ENCODE peak calls at places on chromosome 3, in ten cellular contexts. I, Y, L, G, F, E, B, U, T and X are unnamed samples.
A peak's percentile ranks its signal among the peaks of the same experiment; 100 is the strongest.

GRCh38 chr3:62046326-62046725 is 327.0 kb downstream of the FEZF2 start:
- DNase-seq in Y (peak; percentile 37), T (no peak), L (no peak), I (no peak), B (no peak), F (no peak), E (no peak), U (no peak), G (no peak), X (no peak)

GRCh38 chr3:102060814-102061213 is 211.5 kb downstream of the NFKBIZ start:
- DNase-seq in G (no peak), U (no peak), I (peak; percentile 14), Y (peak; percentile 22), B (no peak), L (no peak), T (no peak), E (no peak), F (no peak), X (no peak)

GRCh38 chr3:56421205-56421604 is 47.1 kb downstream of the ERC2 start:
- DNase-seq in B (no peak), U (no peak), Y (no peak), I (no peak), E (no peak), T (no peak), F (no peak), L (no peak), G (no peak), X (no peak)

GRCh38 chr3:18363367-18363766 is 61.8 kb downstream of the SATB1 start:
- DNase-seq in L (no peak), T (no peak), Y (no peak), I (no peak), B (no peak), U (no peak), E (no peak), G (no peak), F (no peak), X (no peak)

GRCh38 chr3:45472795-45473194 is 84.4 kb downstream of the LARS2 start:
- DNase-seq in G (no peak), U (no peak), I (no peak), E (no peak), B (no peak), F (no peak), L (no peak), Y (no peak), T (no peak), X (no peak)

GRCh38 chr3:101950985-101951733 is 101.8 kb downstream of the NFKBIZ start:
- DNase-seq in F (no peak), B (no peak), G (no peak), T (no peak), I (no peak), L (no peak), Y (no peak), E (no peak), U (no peak), X (no peak)

GRCh38 chr3:126270145-126270811 is 86.9 kb downstream of the KLF15 start:
- DNase-seq in G (no peak), Y (peak; percentile 34), I (no peak), E (no peak), L (peak; percentile 67), B (peak; percentile 85), F (peak; percentile 93), U (no peak), T (peak; percentile 98), X (no peak)

GRCh38 chr3:142523921-142524566 is 54.5 kb downstream of the ATR start:
- DNase-seq in I (no peak), E (no peak), L (no peak), F (no peak), G (no peak), B (no peak), Y (peak; percentile 23), U (no peak), T (no peak), X (no peak)

GRCh38 chr3:195096484-195097330 is 174.3 kb downstream of the XXYLT1 start:
- DNase-seq in G (no peak), I (no peak), E (no peak), B (no peak), L (no peak), Y (no peak), T (no peak), F (no peak), U (peak; percentile 31), X (peak; percentile 65)

GRCh38 chr3:195256639-195257453 is 14.1 kb downstream of the XXYLT1 start:
- DNase-seq in Y (no peak), F (no peak), B (peak; percentile 41), I (no peak), G (no peak), L (peak; percentile 49), E (no peak), U (no peak), T (no peak), X (peak; percentile 70)

GRCh38 chr3:166785851-166786250 is 594.2 kb downstream of the ZBBX start:
- DNase-seq in L (no peak), T (no peak), Y (no peak), F (no peak), B (no peak), G (no peak), I (no peak), U (no peak), E (no peak), X (no peak)

GRCh38 chr3:82080261-82080660 is 318.8 kb upstream of the GBE1 start:
- DNase-seq in U (no peak), Y (no peak), E (no peak), I (no peak), F (no peak), L (no peak), G (no peak), B (no peak), T (no peak), X (no peak)

GRCh38 chr3:45907769-45908705 is 21.7 kb downstream of the CCR9 start:
- DNase-seq in G (no peak), F (no peak), Y (peak; percentile 83), E (no peak), B (no peak), L (no peak), I (no peak), T (no peak), U (no peak), X (no peak)

GRCh38 chr3:36730965-36731364 is 33.4 kb downstream of the DCLK3 start:
- DNase-seq in G (no peak), U (no peak), F (no peak), I (no peak), T (peak; percentile 24), L (no peak), Y (no peak), E (no peak), B (no peak), X (no peak)

GRCh38 chr3:29349049-29349448 is 68.2 kb downstream of the RBMS3 start:
- DNase-seq in T (no peak), E (no peak), U (no peak), I (no peak), L (no peak), F (no peak), Y (no peak), G (no peak), B (no peak), X (no peak)

GRCh38 chr3:188316021-188316722 is 162.2 kb downstream of the LPP start:
- DNase-seq in I (no peak), L (no peak), G (no peak), U (no peak), T (no peak), B (peak; percentile 60), Y (no peak), F (no peak), E (no peak), X (no peak)

GRCh38 chr3:150511096-150511670 is 35.1 kb downstream of the SERP1 start:
- DNase-seq in G (no peak), T (no peak), B (no peak), E (no peak), L (no peak), U (no peak), I (no peak), F (no peak), Y (no peak), X (no peak)
- H3K27ac ChIP-seq in G (no peak overlapping the region), T (no peak overlapping the region), B (no peak overlapping the region), E (no peak overlapping the region), L (no peak overlapping the region), U (no peak overlapping the region), I (no peak overlapping the region), F (no peak overlapping the region), Y (no peak overlapping the region), X (no peak overlapping the region)

GRCh38 chr3:13176445-13176844 is 103.2 kb upstream of the IQSEC1 start:
- DNase-seq in I (no peak), G (no peak), U (peak; percentile 43), F (no peak), B (no peak), E (no peak), Y (no peak), L (no peak), T (no peak), X (peak; percentile 64)
- TF ChIP-seq POLR2A in I (no peak), G (no peak), U (no peak), F (no peak), B (no peak), E (no peak), Y (no peak), L (no peak), T (no peak), X (no peak)

GRCh38 chr3:108736821-108737220 is 20.4 kb downstream of the RETNLB start:
- DNase-seq in L (no peak), B (no peak), I (no peak), E (no peak), T (no peak), Y (no peak), F (no peak), U (no peak), G (no peak), X (no peak)
- TF ChIP-seq CTCF in L (no peak), B (no peak), I (no peak), E (no peak), T (no peak), Y (no peak), F (no peak), U (no peak), G (no peak), X (no peak)

GRCh38 chr3:14047027-14047426 is 77.6 kb downstream of the CHCHD4 start:
- DNase-seq in B (no peak), F (no peak), E (no peak), L (no peak), U (no peak), T (no peak), G (no peak), Y (no peak), I (no peak), X (no peak)
- H3K27ac ChIP-seq in B (no peak overlapping the region), F (no peak overlapping the region), E (no peak overlapping the region), L (no peak overlapping the region), U (no peak overlapping the region), T (no peak overlapping the region), G (peak overlapping the region; percentile 62), Y (no peak overlapping the region), I (no peak overlapping the region), X (no peak overlapping the region)

GRCh38 chr3:185253645-185254410 is at the start of gene EHHADH:
- DNase-seq in G (no peak), B (peak; percentile 94), F (peak; percentile 74), E (peak; percentile 86), L (peak; percentile 79), Y (peak; percentile 44), U (peak; percentile 76), I (peak; percentile 61), T (peak; percentile 88), X (peak; percentile 94)
- TF ChIP-seq POLR2A in G (peak; percentile 51), B (peak; percentile 87), F (no peak), E (peak; percentile 88), L (no peak), Y (peak; percentile 39), U (no peak), I (peak; percentile 78), T (peak; percentile 76), X (no peak)